ENCODE peak calls at places on chromosomes 1 and 21, in six cellular contexts. C is H1, A is PC-3, P is psoas muscle, D is upper lobe of right lung, E is tibial nerve. J is an unnamed sample.

GRCh38 chr21:32414579-32415358 is 2.3 kb downstream of the EVA1C start:
- DNase-seq in C (no peak), A (peak; percentile 61), P (no peak), D (no peak), E (no peak), J (no peak)

GRCh38 chr1:177282976-177283375 is 112.2 kb downstream of the BRINP2 start:
- DNase-seq in C (no peak), A (peak; percentile 50), P (no peak), D (no peak), E (no peak), J (no peak)

GRCh38 chr1:28244549-28245251 is 8.8 kb downstream of the ATP5IF1 start:
- DNase-seq in C (no peak), A (no peak), P (no peak), D (no peak), E (no peak), J (peak; percentile 25)

GRCh38 chr1:66270122-66270812 is 263.7 kb upstream of the SGIP1 start:
- DNase-seq in C (no peak), A (no peak), P (no peak), D (no peak), E (peak; percentile 48), J (no peak)

GRCh38 chr21:33268736-33269441 is 2.7 kb downstream of the IL10RB start:
- DNase-seq in C (no peak), A (peak; percentile 96), P (no peak), D (peak; percentile 94), E (no peak), J (no peak)

GRCh38 chr1:247740721-247741120 is 2.3 kb downstream of the OR14K1 start:
- DNase-seq in C (no peak), A (peak; percentile 83), P (no peak), D (no peak), E (no peak), J (no peak)

GRCh38 chr1:113170519-113170918 is 97.5 kb downstream of the LRIG2 start:
- DNase-seq in C (no peak), A (no peak), P (no peak), D (no peak), E (no peak), J (no peak)

GRCh38 chr1:39250460-39251240 is 46.2 kb downstream of the MACF1 start:
- DNase-seq in C (no peak), A (peak; percentile 37), P (no peak), D (no peak), E (no peak), J (no peak)

GRCh38 chr21:44653656-44654575 is 543 bp downstream of the KRTAP12-4 start:
- DNase-seq in C (no peak), A (no peak), P (no peak), D (no peak), E (no peak), J (no peak)

GRCh38 chr1:172338295-172338735 is 82.2 kb upstream of the C1orf105 start:
- DNase-seq in C (no peak), A (no peak), P (no peak), D (no peak), E (no peak), J (no peak)

GRCh38 chr1:3468236-3469103 is 14.0 kb downstream of the ARHGEF16 start:
- DNase-seq in C (no peak), A (no peak), P (peak; percentile 54), D (peak; percentile 64), E (no peak), J (peak; percentile 16)

GRCh38 chr21:31204801-31205200 is 139.3 kb downstream of the TIAM1 start:
- DNase-seq in C (no peak), A (no peak), P (no peak), D (no peak), E (no peak), J (no peak)

DNA sequence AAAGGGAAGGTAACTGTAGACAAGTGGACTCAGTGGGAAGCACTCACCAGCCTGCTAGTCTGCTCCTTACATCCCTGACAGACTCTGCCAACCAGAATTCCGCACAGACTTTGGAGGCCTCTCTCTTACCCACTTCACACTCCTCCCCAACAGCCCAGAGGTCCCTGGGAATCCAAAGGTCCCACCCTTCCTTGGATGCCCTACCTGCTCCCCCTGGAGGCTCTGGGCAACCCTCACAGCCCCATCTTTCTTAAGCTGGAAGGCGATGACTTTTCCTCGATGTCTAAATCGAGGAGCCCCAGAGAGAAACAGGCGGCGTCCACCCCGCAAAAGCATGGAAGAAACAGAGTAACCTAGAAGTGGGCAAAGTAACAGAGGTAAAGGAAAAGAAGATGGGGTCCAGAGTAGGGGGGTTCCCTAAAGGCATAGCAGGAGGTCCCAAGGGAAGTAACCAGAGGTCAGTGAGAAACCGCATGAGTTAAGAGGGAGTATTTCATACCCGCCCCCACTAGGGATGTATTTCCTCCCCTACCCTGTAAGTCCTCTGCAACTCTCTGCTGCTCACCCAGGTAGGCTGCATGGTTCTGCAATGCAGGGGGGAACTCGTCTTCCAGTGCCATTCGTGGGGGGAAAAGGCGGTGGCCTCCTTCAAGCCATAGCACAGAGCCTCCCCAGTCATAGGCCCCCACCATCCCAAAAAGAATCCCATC is 8.4 kb downstream of the ITGA10 start:
- DNase-seq in C (no peak), A (no peak), P (no peak), D (no peak), E (no peak), J (no peak)
- H3K4me1 ChIP-seq in C (no peaks in the 10 kb centered on the region), A (no peaks in the 10 kb centered on the region), P (no peaks in the 10 kb centered on the region), D (no peaks in the 10 kb centered on the region), E (no peaks in the 10 kb centered on the region), J (no peaks in the 10 kb centered on the region)

GRCh38 chr1:8202182-8202905 is 115.6 kb upstream of the SLC45A1 start:
- DNase-seq in C (no peak), A (peak; percentile 76), P (peak; percentile 59), D (peak; percentile 73), E (no peak), J (peak; percentile 56)
- H3K4me3 ChIP-seq in C (no peak overlapping the region), A (no peak overlapping the region), P (no peak overlapping the region), D (peak overlapping the region; percentile 16), E (no peak overlapping the region), J (peak overlapping the region; percentile 51)

DNA sequence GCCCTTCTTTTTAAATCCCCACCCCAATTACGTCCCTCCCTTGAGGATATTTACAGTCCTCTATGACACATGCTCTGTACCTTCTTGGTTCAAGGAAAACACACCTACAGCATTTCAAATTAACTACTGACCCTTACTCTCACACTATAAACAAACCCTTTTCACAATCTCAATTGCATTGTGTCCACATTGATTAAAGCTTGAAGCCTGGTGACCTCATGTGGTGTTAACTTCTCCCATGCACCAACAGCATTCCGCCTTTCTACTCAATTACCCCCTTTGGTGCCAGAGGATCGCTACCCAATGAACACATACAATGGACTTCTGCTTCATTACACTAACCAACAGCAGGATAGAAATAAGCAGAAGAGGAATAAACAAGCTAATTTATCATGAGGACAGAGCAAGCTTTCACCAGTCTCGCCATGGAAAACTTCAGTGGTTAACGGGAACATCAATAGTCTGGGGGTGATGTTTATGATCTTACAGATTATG is 15.2 kb downstream of the WLS start:
- DNase-seq in C (no peak), A (no peak), P (no peak), D (no peak), E (no peak), J (no peak)
- H3K4me1 ChIP-seq in C (peaks cover 7% of the 10 kb centered on the region), A (peaks cover 24% of the 10 kb centered on the region), P (peaks cover 45% of the 10 kb centered on the region), D (peaks cover 9% of the 10 kb centered on the region), E (peaks cover 9% of the 10 kb centered on the region), J (peaks cover 85% of the 10 kb centered on the region)

GRCh38 chr1:40786171-40786994 is 2.8 kb downstream of the KCNQ4 start:
- DNase-seq in C (no peak), A (no peak), P (peak; percentile 51), D (no peak), E (no peak), J (no peak)

GRCh38 chr1:40786995-40787705 is 3.6 kb downstream of the KCNQ4 start:
- DNase-seq in C (no peak), A (no peak), P (peak; percentile 17), D (no peak), E (no peak), J (no peak)

GRCh38 chr1:40784771-40785151 is 1.2 kb downstream of the KCNQ4 start:
- DNase-seq in C (peak; percentile 63), A (no peak), P (peak; percentile 60), D (no peak), E (no peak), J (no peak)

GRCh38 chr1:40784141-40784770 is 669 bp downstream of the KCNQ4 start:
- DNase-seq in C (peak; percentile 68), A (no peak), P (peak; percentile 67), D (no peak), E (no peak), J (no peak)

GRCh38 chr1:40785446-40785845 is 1.9 kb downstream of the KCNQ4 start:
- DNase-seq in C (no peak), A (no peak), P (peak; percentile 22), D (no peak), E (no peak), J (no peak)
- H3K4me3 ChIP-seq in C (no peak overlapping the region), A (no peak overlapping the region), P (peak overlapping the region; percentile 74), D (no peak overlapping the region), E (no peak overlapping the region), J (peak overlapping the region; percentile 70)

GRCh38 chr1:44885406-44885805 is 42.4 kb upstream of the PTCH2 start:
- DNase-seq in C (no peak), A (no peak), P (no peak), D (no peak), E (no peak), J (no peak)
- H3K4me1 ChIP-seq in C (no peaks in the 10 kb centered on the region), A (no peaks in the 10 kb centered on the region), P (no peaks in the 10 kb centered on the region), D (no peaks in the 10 kb centered on the region), E (no peaks in the 10 kb centered on the region), J (peaks cover 12% of the 10 kb centered on the region)

GRCh38 chr1:218345673-218346390 is 696 bp downstream of the TGFB2 start:
- DNase-seq in C (peak; percentile 75), A (peak; percentile 89), P (peak; percentile 87), D (peak; percentile 82), E (no peak), J (peak; percentile 67)

GRCh38 chr1:218348628-218349185 is 3.6 kb downstream of the TGFB2 start:
- DNase-seq in C (no peak), A (peak; percentile 52), P (no peak), D (no peak), E (no peak), J (no peak)

GRCh38 chr1:218346391-218347204 is 1.5 kb downstream of the TGFB2 start:
- DNase-seq in C (no peak), A (peak; percentile 60), P (peak; percentile 63), D (no peak), E (peak; percentile 26), J (no peak)

GRCh38 chr1:218347713-218348627 is 2.8 kb downstream of the TGFB2 start:
- DNase-seq in C (peak; percentile 24), A (peak; percentile 97), P (no peak), D (no peak), E (no peak), J (no peak)

GRCh38 chr1:218347316-218347712 is 2.2 kb downstream of the TGFB2 start:
- DNase-seq in C (peak; percentile 70), A (peak; percentile 52), P (peak; percentile 61), D (no peak), E (no peak), J (no peak)
- H3K4me3 ChIP-seq in C (peak overlapping the region; percentile 72), A (peak overlapping the region; percentile 78), P (peak overlapping the region; percentile 73), D (peak overlapping the region; percentile 70), E (peak overlapping the region; percentile 67), J (peak overlapping the region; percentile 82)

GRCh38 chr1:47682198-47682597 is 244.4 kb downstream of the FOXD2 start:
- DNase-seq in C (peak; percentile 11), A (no peak), P (no peak), D (no peak), E (no peak), J (no peak)
- H3K4me1 ChIP-seq in C (peaks cover 5% of the 10 kb centered on the region), A (peaks cover 11% of the 10 kb centered on the region), P (no peaks in the 10 kb centered on the region), D (no peaks in the 10 kb centered on the region), E (no peaks in the 10 kb centered on the region), J (no peaks in the 10 kb centered on the region)

J was measured in left ventricle myocardium inferior.